ENCODE peak calls at places on chromosomes 7 and 10, in six cellular contexts. N, V, I, Y, S and K are unnamed samples.

GRCh38 chr7:70734436-70734835 is 397.5 kb upstream of the GALNT17 start:
- DNase-seq in N (no peak), V (no peak), I (no peak), Y (no peak), S (no peak), K (no peak)

GRCh38 chr10:86285136-86285790 is 81.3 kb downstream of the GRID1 start:
- DNase-seq in N (no peak), V (no peak), I (no peak), Y (no peak), S (no peak), K (no peak)

GRCh38 chr10:121216295-121216694 is 365.1 kb downstream of the WDR11 start:
- DNase-seq in N (no peak), V (no peak), I (no peak), Y (no peak), S (no peak), K (no peak)

GRCh38 chr10:34994565-34995142 is 95.5 kb downstream of the CUL2 start:
- DNase-seq in N (peak), V (peak), I (peak), Y (peak), S (no peak), K (peak)

GRCh38 chr10:63365976-63366765 is 99.6 kb downstream of the JMJD1C start:
- DNase-seq in N (no peak), V (no peak), I (no peak), Y (no peak), S (no peak), K (no peak)

GRCh38 chr7:22393825-22394458 is 37.0 kb upstream of the RAPGEF5 start:
- DNase-seq in N (no peak), V (no peak), I (no peak), Y (no peak), S (no peak), K (no peak)

GRCh38 chr10:58435297-58435696 is 50.1 kb downstream of the TFAM start:
- DNase-seq in N (no peak), V (no peak), I (peak), Y (peak), S (no peak), K (no peak)

GRCh38 chr10:120854388-120854787 is 3.2 kb downstream of the WDR11 start:
- DNase-seq in N (no peak), V (no peak), I (no peak), Y (no peak), S (no peak), K (no peak)

GRCh38 chr10:283916-284356 is 148.7 kb downstream of the ZMYND11 start:
- DNase-seq in N (peak), V (no peak), I (no peak), Y (no peak), S (no peak), K (no peak)

GRCh38 chr10:23557777-23558176 is 118.9 kb downstream of the OTUD1 start:
- DNase-seq in N (no peak), V (no peak), I (no peak), Y (no peak), S (no peak), K (no peak)

GRCh38 chr10:101438881-101439391 is 85.0 kb downstream of the BTRC start:
- DNase-seq in N (no peak), V (no peak), I (no peak), Y (no peak), S (no peak), K (no peak)

GRCh38 chr10:93080350-93081046 is 6.8 kb downstream of the CYP26A1 start:
- DNase-seq in N (peak), V (peak), I (peak), Y (peak), S (peak), K (no peak)

GRCh38 chr10:131350245-131350644 is 38.7 kb upstream of the TCERG1L start:
- DNase-seq in N (no peak), V (no peak), I (no peak), Y (no peak), S (no peak), K (no peak)

GRCh38 chr10:50393784-50394183 is 142.5 kb upstream of the ASAH2 start:
- DNase-seq in N (no peak), V (no peak), I (no peak), Y (no peak), S (no peak), K (no peak)

GRCh38 chr10:83991986-83992753 is 147.1 kb upstream of the GHITM start:
- DNase-seq in N (no peak), V (no peak), I (peak), Y (no peak), S (no peak), K (no peak)

GRCh38 chr7:139205843-139206242 is 25.2 kb upstream of the UBN2 start:
- DNase-seq in N (no peak), V (no peak), I (no peak), Y (no peak), S (no peak), K (no peak)

GRCh38 chr7:41437257-41438196 is 265.4 kb downstream of the INHBA start:
- DNase-seq in N (no peak), V (no peak), I (peak), Y (no peak), S (no peak), K (no peak)

GRCh38 chr7:27179030-27179429 is 4.9 kb upstream of the HOXA10 start:
- DNase-seq in N (no peak), V (no peak), I (no peak), Y (no peak), S (no peak), K (no peak)

GRCh38 chr7:29360633-29361625 is 166.4 kb downstream of the CHN2 start:
- DNase-seq in N (no peak), V (no peak), I (no peak), Y (no peak), S (no peak), K (no peak)

GRCh38 chr10:61318429-61318828 is 134.8 kb downstream of the TMEM26 start:
- DNase-seq in N (no peak), V (no peak), I (no peak), Y (no peak), S (no peak), K (no peak)

GRCh38 chr10:29646960-29647431 is 12.2 kb upstream of the SVIL start:
- DNase-seq in N (no peak), V (no peak), I (no peak), Y (no peak), S (no peak), K (no peak)

GRCh38 chr10:94115725-94116124 is 122.0 kb downstream of the PLCE1 start:
- DNase-seq in N (no peak), V (no peak), I (peak), Y (no peak), S (no peak), K (no peak)

GRCh38 chr10:10500941-10501340 is 516.7 kb upstream of the CELF2 start:
- DNase-seq in N (no peak), V (no peak), I (no peak), Y (no peak), S (no peak), K (no peak)

GRCh38 chr10:20100157-20100556 is 283.9 kb downstream of the PLXDC2 start:
- DNase-seq in N (no peak), V (no peak), I (no peak), Y (no peak), S (no peak), K (no peak)

GRCh38 chr10:91247360-91248111 is 27.1 kb downstream of the PCGF5 start:
- DNase-seq in N (no peak), V (no peak), I (no peak), Y (peak), S (no peak), K (no peak)

GRCh38 chr10:96276426-96276825 is 5.1 kb upstream of the BLNK start:
- DNase-seq in N (no peak), V (no peak), I (no peak), Y (no peak), S (no peak), K (no peak)

GRCh38 chr10:78685466-78686163 is 383.2 kb upstream of the ZMIZ1 start:
- DNase-seq in N (no peak), V (no peak), I (no peak), Y (no peak), S (no peak), K (no peak)

GRCh38 chr7:40709077-40709964 is 574.5 kb downstream of the SUGCT start:
- DNase-seq in N (no peak), V (no peak), I (no peak), Y (no peak), S (no peak), K (no peak)

GRCh38 chr7:136998495-136998894 is 130.0 kb downstream of the CHRM2 start:
- DNase-seq in N (no peak), V (no peak), I (no peak), Y (no peak), S (no peak), K (no peak)

GRCh38 chr7:82789883-82790609 is 346.5 kb upstream of the CACNA2D1 start:
- DNase-seq in N (no peak), V (no peak), I (no peak), Y (no peak), S (no peak), K (no peak)